ENCODE peak calls at places on chromosomes 3 and 15, in six cellular contexts. H is sigmoid colon, C is IMR-90, F is A549, A is suprapubic skin, D is uterus. Q is an unnamed sample.

GRCh38 chr15:61634837-61635236 is 405.7 kb upstream of the RORA start:
- DNase-seq in F (no peak), H (no peak), D (no peak), C (no peak), A (no peak), Q (no peak)

GRCh38 chr15:82063055-82063454 is 17.2 kb upstream of the MEX3B start:
- DNase-seq in C (no peak), H (no peak), F (no peak), D (no peak), A (no peak), Q (no peak)

GRCh38 chr3:178043084-178043483 is 493.2 kb upstream of the KCNMB2 start:
- DNase-seq in H (no peak), C (no peak), D (no peak), A (no peak), F (no peak), Q (no peak)

GRCh38 chr3:45548724-45549123 is 45.8 kb upstream of the LIMD1 start:
- DNase-seq in A (no peak), D (no peak), C (no peak), F (no peak), H (no peak), Q (no peak)

GRCh38 chr15:100602064-100602821 is at the start of the genes ASB7 and LINS1:
- DNase-seq in C (peak; percentile 100), A (peak; percentile 100), D (peak; percentile 100), F (peak; percentile 94), H (peak; percentile 100), Q (peak; percentile 100)

GRCh38 chr3:179688847-179689246 is 36.0 kb downstream of the USP13 start:
- DNase-seq in A (no peak), C (peak; percentile 58), F (no peak), H (no peak), D (no peak), Q (no peak)

GRCh38 chr3:35065891-35066290 is 573.4 kb upstream of the ARPP21 start:
- DNase-seq in H (no peak), F (no peak), C (no peak), D (no peak), A (no peak), Q (no peak)

GRCh38 chr3:46660543-46661523 is 32.6 kb downstream of the ALS2CL start:
- DNase-seq in C (no peak), D (no peak), H (peak; percentile 54), F (no peak), A (peak; percentile 64), Q (peak; percentile 73)

GRCh38 chr3:116445291-116445841 is at the start of gene LSAMP:
- DNase-seq in F (no peak), C (peak; percentile 35), D (no peak), H (peak; percentile 80), A (no peak), Q (peak; percentile 38)

GRCh38 chr3:188620752-188621151 is 466.8 kb downstream of the LPP start:
- DNase-seq in D (no peak), A (no peak), F (no peak), H (no peak), C (no peak), Q (no peak)

GRCh38 chr15:38854506-38854905 is 289.9 kb upstream of the RASGRP1 start:
- DNase-seq in C (no peak), D (no peak), A (no peak), F (no peak), H (no peak), Q (no peak)

GRCh38 chr3:110419096-110419495 is 652.5 kb upstream of the NECTIN3 start:
- DNase-seq in H (no peak), C (no peak), F (no peak), D (no peak), A (no peak), Q (no peak)

GRCh38 chr3:106380232-106380631 is 511.4 kb upstream of the CBLB start:
- DNase-seq in H (no peak), A (no peak), F (no peak), D (no peak), C (peak; percentile 17), Q (no peak)

GRCh38 chr15:91116379-91117067 is 16.5 kb downstream of the SV2B start:
- DNase-seq in A (no peak), C (no peak), H (no peak), D (no peak), F (no peak), Q (peak; percentile 43)

GRCh38 chr3:112128843-112129727 is 4.0 kb downstream of the GCSAM start:
- DNase-seq in D (no peak), C (peak; percentile 75), F (no peak), H (no peak), A (no peak), Q (no peak)

GRCh38 chr15:50257206-50257735 is 8.3 kb downstream of the HDC start:
- DNase-seq in F (no peak), H (no peak), A (no peak), C (no peak), D (no peak), Q (no peak)

GRCh38 chr15:68580026-68580882 is 1.5 kb downstream of the CORO2B start:
- DNase-seq in F (no peak), D (no peak), A (no peak), C (no peak), H (peak; percentile 68), Q (no peak)

GRCh38 chr15:26295331-26295730 is 432.2 kb upstream of the ATP10A start:
- DNase-seq in F (no peak), A (no peak), C (no peak), H (no peak), D (no peak), Q (no peak)

GRCh38 chr15:72341361-72341760 is 21.4 kb upstream of the CELF6 start:
- DNase-seq in C (no peak), H (no peak), F (no peak), A (no peak), D (no peak), Q (no peak)

GRCh38 chr3:159187232-159187631 is 385.4 kb downstream of the MFSD1 start:
- DNase-seq in F (no peak), D (no peak), C (no peak), A (no peak), H (no peak), Q (no peak)

GRCh38 chr3:159187706-159188105 is 385.9 kb downstream of the MFSD1 start:
- DNase-seq in F (no peak), C (no peak), H (no peak), D (no peak), A (no peak), Q (no peak)

GRCh38 chr3:159189994-159190669 is 388.3 kb downstream of the MFSD1 start:
- DNase-seq in F (no peak), A (no peak), C (no peak), H (no peak), D (no peak), Q (no peak)

GRCh38 chr3:159196316-159196715 is 394.5 kb downstream of the MFSD1 start:
- DNase-seq in D (no peak), C (no peak), H (no peak), A (no peak), F (no peak), Q (no peak)

DNA sequence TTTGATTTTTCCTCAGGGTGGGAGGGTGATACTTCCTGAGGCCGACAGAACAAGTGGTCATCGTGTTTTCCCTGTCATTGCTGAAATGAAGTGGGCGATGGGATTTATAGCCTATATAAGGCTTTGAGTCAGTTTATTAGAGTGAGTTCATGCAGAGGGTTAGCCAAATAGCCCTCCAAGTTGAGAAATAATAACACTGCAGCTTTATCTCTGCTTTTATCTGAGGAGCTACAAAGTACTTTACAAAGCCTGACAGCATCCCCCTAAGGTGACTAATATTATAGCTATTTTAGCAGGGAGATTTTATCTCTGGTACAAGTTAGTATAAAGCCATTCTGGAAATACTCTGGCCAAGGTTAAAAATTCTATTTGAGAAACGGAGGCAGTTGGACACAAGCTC is 389.6 kb downstream of the MFSD1 start:
- DNase-seq in D (no peak), H (no peak), F (peak; percentile 5), C (no peak), A (no peak), Q (no peak)
- TF ChIP-seq POLR2A in D (no peak), H (no peak), F (no peak), C (no peak), A (no peak), Q (no peak)

DNA sequence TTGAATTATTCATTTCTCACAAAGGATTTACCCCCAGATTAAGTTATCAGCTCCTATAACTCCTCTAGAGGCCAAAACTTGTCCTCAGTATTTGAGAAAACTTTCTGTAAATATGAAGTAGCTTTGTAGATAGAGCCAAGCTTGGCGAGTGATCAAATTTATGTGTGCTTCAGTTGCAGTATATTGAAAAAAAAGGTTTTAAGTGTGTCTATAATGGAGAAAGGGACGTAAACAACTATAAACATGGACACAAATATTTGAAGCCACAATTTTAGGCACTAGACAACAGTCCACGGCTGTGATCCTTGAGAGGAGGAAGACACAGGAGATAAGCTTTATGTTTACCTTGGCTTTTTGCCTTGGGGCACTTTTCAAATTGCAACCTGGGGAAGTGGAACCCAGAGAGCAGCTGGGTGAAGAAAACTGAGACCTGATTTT is 118.7 kb downstream of the THRB start:
- DNase-seq in C (no peak), F (no peak), H (no peak), D (no peak), A (no peak), Q (peak; percentile 28)
- H3K4me1 ChIP-seq in C (no peaks in the 10 kb centered on the region), F (peaks cover 28% of the 10 kb centered on the region), H (peaks cover 63% of the 10 kb centered on the region), D (no peaks in the 10 kb centered on the region), A (peaks cover 25% of the 10 kb centered on the region), Q (no peaks in the 10 kb centered on the region)

DNA sequence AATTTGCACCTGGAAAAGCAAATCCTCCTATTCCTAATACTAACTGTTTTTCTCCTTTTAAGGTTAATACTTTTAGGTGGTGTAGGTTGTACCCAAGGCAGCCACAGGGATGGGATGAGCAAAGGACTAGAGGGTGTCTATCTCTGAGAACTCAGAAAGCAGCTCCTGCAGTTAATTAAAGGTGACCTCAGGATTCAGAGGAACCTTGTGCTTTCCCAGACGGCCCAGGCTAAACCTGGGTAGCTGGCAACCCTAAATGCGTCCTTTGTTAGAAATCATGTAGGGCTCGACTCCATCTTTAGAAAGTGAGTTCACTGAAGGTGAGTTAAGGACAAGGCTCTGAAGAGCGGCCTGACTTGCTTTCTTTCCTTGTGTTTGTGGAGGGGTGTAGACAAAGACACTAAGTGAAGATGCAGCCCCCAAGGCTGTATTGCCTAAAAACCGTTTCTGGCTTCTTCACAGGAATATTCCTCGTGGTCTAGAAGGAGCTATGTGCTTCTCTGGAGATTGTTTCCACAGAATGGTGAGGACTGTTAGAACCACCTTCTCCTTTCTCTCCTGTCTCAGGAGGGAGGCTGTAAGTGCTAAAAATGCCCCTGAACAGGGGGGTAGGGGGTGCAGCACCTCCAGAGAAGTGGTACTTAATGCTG is 14.9 kb downstream of the FNDC3B start:
- DNase-seq in A (no peak), D (no peak), C (no peak), F (no peak), H (no peak), Q (no peak)
- TF ChIP-seq POLR2A in A (no peak), D (no peak), C (no peak), F (no peak), H (no peak), Q (no peak)

GRCh38 chr15:65918357-65918920 is 49.1 kb downstream of the RAB11A start:
- DNase-seq in A (no peak), C (no peak), D (no peak), F (no peak), H (no peak), Q (no peak)

GRCh38 chr15:65916041-65916663 is 46.9 kb downstream of the RAB11A start:
- DNase-seq in C (no peak), H (no peak), A (no peak), F (no peak), D (no peak), Q (no peak)

GRCh38 chr15:65916664-65917406 is 47.5 kb downstream of the RAB11A start:
- DNase-seq in D (no peak), C (peak; percentile 74), F (peak; percentile 82), A (no peak), H (no peak), Q (peak; percentile 31)

GRCh38 chr15:65917936-65918335 is 48.6 kb downstream of the RAB11A start:
- DNase-seq in D (no peak), H (no peak), F (no peak), C (no peak), A (no peak), Q (no peak)

GRCh38 chr15:65917407-65917756 is 48.1 kb downstream of the RAB11A start:
- DNase-seq in A (no peak), H (no peak), F (no peak), D (no peak), C (no peak), Q (no peak)
- H3K4me1 ChIP-seq in A (peaks cover 5% of the 10 kb centered on the region), H (peaks cover 6% of the 10 kb centered on the region), F (peaks cover 4% of the 10 kb centered on the region), D (no peaks in the 10 kb centered on the region), C (peaks cover 5% of the 10 kb centered on the region), Q (no peaks in the 10 kb centered on the region)

Q was measured in prostate gland.